ENCODE peak calls at places on chromosomes 2 and 18, in seven cellular contexts. X is ovary, A is stomach, I is HepG2, V is upper lobe of left lung, K is A549, O is tibial nerve. Z is an unnamed sample.

GRCh38 chr2:182240862-182241371 is 185.9 kb downstream of the PDE1A start:
- DNase-seq in X (no peak), A (peak), I (peak), V (peak), K (peak), O (no peak), Z (peak)

GRCh38 chr2:188042412-188042811 is 249.3 kb upstream of the GULP1 start:
- DNase-seq in X (no peak), A (no peak), I (no peak), V (no peak), K (peak), O (no peak), Z (no peak)

GRCh38 chr2:218367415-218368149 is 10.9 kb downstream of the CATIP start:
- DNase-seq in X (peak), A (peak), I (no peak), V (peak), K (peak), O (peak), Z (peak)

GRCh38 chr2:241853651-241854341 is 4.9 kb downstream of the PDCD1 start:
- DNase-seq in X (peak), A (no peak), I (no peak), V (no peak), K (no peak), O (no peak), Z (peak)

GRCh38 chr2:238155761-238156694 is 2.7 kb upstream of the ERFE start:
- DNase-seq in X (no peak), A (no peak), I (no peak), V (no peak), K (no peak), O (no peak), Z (no peak)

GRCh38 chr18:69002233-69002632 is 204.4 kb downstream of the CCDC102B start:
- DNase-seq in X (no peak), A (no peak), I (peak), V (no peak), K (no peak), O (no peak), Z (no peak)

GRCh38 chr2:200408428-200409311 is 101.2 kb downstream of the KCTD18 start:
- DNase-seq in X (no peak), A (peak), I (peak), V (no peak), K (peak), O (no peak), Z (no peak)

GRCh38 chr18:9765505-9765904 is 57.4 kb downstream of the RAB31 start:
- DNase-seq in X (no peak), A (no peak), I (peak), V (no peak), K (no peak), O (no peak), Z (no peak)

GRCh38 chr2:164896634-164897033 is 55.0 kb upstream of the COBLL1 start:
- DNase-seq in X (no peak), A (no peak), I (peak), V (no peak), K (peak), O (no peak), Z (no peak)

GRCh38 chr18:6785001-6785400 is 55.5 kb downstream of the ARHGAP28 start:
- DNase-seq in X (no peak), A (no peak), I (no peak), V (no peak), K (no peak), O (no peak), Z (no peak)

GRCh38 chr2:232580648-232580981 is 30.1 kb downstream of the EIF4E2 start:
- DNase-seq in X (no peak), A (no peak), I (no peak), V (no peak), K (no peak), O (no peak), Z (no peak)

GRCh38 chr18:59267511-59268126 is 5.6 kb downstream of the RAX start:
- DNase-seq in X (no peak), A (no peak), I (no peak), V (no peak), K (peak), O (no peak), Z (no peak)

GRCh38 chr2:109268916-109269315 is 139.9 kb downstream of the SH3RF3 start:
- DNase-seq in X (no peak), A (no peak), I (no peak), V (no peak), K (no peak), O (no peak), Z (peak)

GRCh38 chr2:208579678-208580077 is 173.1 kb downstream of the PTH2R start:
- DNase-seq in X (no peak), A (no peak), I (no peak), V (no peak), K (no peak), O (no peak), Z (no peak)

GRCh38 chr2:67309281-67309680 is 87.9 kb upstream of the ETAA1 start:
- DNase-seq in X (no peak), A (no peak), I (peak), V (peak), K (peak), O (no peak), Z (no peak)

GRCh38 chr2:10009811-10010781 is 33.3 kb upstream of the KLF11 start:
- DNase-seq in X (peak), A (peak), I (no peak), V (peak), K (no peak), O (no peak), Z (peak)

GRCh38 chr2:20562540-20563225 is 88.2 kb downstream of the HS1BP3 start:
- DNase-seq in X (no peak), A (no peak), I (peak), V (no peak), K (peak), O (no peak), Z (no peak)

GRCh38 chr2:28615691-28616090 is 119.8 kb downstream of the PLB1 start:
- DNase-seq in X (no peak), A (no peak), I (no peak), V (no peak), K (no peak), O (no peak), Z (no peak)

GRCh38 chr2:226317970-226318369 is 481.6 kb downstream of the IRS1 start:
- DNase-seq in X (no peak), A (no peak), I (no peak), V (no peak), K (no peak), O (no peak), Z (no peak)

GRCh38 chr2:43005975-43006833 is 213.8 kb upstream of the HAAO start:
- DNase-seq in X (no peak), A (no peak), I (no peak), V (no peak), K (no peak), O (no peak), Z (no peak)

GRCh38 chr2:79235135-79235534 is 75.6 kb upstream of the REG3A start:
- DNase-seq in X (no peak), A (no peak), I (peak), V (no peak), K (no peak), O (no peak), Z (no peak)

GRCh38 chr2:67656875-67657274 is 259.7 kb downstream of the ETAA1 start:
- DNase-seq in X (no peak), A (no peak), I (no peak), V (no peak), K (no peak), O (no peak), Z (no peak)

DNA sequence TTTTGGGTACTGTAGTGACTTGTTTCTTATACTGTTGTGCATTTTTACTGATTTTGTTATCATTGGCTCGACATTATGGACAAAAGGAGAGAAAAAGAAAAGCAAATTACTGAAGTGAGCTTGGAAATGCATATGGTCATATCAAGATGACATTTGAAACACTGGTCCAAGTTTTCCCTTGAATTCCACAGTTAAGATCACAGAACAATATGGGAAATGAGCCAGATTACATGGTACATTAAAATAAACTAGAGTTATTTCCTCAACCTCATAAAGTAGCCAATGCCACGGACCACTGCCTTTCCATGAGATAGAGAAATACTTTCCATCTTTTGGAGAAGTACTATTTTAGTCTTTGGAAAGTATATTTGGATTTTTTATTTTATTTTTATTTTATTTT is 62.0 kb upstream of the SGPP2 start:
- DNase-seq in X (no peak), A (no peak), I (no peak), V (no peak), K (no peak), O (no peak), Z (no peak)
- TF ChIP-seq EP300 in X (no peak), A (no peak), I (no peak), V (no peak), K (no peak), O (no peak), Z (no peak)

GRCh38 chr2:65558748-65559147 is 126.3 kb upstream of the SPRED2 start:
- DNase-seq in X (no peak), A (no peak), I (no peak), V (no peak), K (no peak), O (no peak), Z (no peak)

GRCh38 chr2:65554765-65555561 is 122.6 kb upstream of the SPRED2 start:
- DNase-seq in X (no peak), A (no peak), I (no peak), V (peak), K (no peak), O (no peak), Z (no peak)

GRCh38 chr2:65562890-65563289 is 130.5 kb upstream of the SPRED2 start:
- DNase-seq in X (no peak), A (no peak), I (no peak), V (no peak), K (no peak), O (no peak), Z (no peak)

GRCh38 chr2:65553504-65554074 is 121.2 kb upstream of the SPRED2 start:
- DNase-seq in X (no peak), A (peak), I (no peak), V (no peak), K (no peak), O (no peak), Z (no peak)

DNA sequence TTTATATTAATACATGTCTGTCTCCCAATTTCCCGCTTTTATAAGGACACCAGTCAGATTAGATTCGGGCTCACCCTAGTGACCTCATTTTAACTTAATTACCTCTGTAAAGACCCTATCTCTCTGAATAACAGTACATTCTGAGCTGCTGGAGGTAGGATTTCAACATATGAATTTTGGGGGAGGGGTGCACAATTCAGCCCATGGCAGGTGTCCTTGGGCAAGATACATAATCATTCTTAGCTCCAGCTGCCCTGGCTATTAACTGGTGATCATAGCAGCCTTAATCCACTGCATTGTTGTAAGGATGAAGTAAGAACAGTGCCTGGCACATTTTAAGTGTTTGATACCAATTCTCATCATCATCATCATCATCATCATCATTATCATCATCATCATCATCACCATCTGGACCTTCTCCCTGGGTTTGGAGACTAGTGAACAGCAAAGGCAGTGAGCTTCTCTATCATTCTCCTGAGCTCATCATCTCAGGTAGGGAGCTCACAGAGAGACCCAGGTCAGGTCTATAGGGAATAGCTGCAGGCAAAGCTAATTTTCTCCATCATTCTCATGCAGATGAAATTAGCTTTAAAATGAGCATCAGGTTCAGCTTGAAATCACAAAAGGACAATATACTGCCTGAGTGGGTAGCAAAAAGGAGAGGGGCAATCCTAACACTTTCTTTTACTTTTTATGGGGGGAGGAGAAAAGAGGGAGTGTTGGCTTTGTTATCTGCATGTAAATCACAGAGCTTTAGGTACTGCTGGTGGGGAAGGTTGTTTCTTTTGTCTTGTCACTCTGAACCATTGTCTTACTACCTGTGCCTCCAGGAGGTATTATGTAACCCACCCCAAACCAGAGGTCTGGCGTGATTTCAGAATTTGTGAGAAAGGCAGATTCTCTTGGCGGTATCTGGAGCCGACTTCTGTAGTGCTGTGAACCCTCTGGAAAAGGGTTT is 125.5 kb upstream of the SPRED2 start:
- DNase-seq in X (no peak), A (no peak), I (no peak), V (no peak), K (no peak), O (no peak), Z (no peak)
- TF ChIP-seq EP300 in X (no peak), A (no peak), I (no peak), V (no peak), K (no peak), O (no peak), Z (no peak)

GRCh38 chr2:23595601-23596251 is 210.7 kb downstream of the KLHL29 start:
- DNase-seq in X (no peak), A (no peak), I (peak), V (no peak), K (no peak), O (no peak), Z (peak)
- TF ChIP-seq EP300 in X (no peak), A (no peak), I (no peak), V (no peak), K (no peak), O (no peak), Z (no peak)

DNA sequence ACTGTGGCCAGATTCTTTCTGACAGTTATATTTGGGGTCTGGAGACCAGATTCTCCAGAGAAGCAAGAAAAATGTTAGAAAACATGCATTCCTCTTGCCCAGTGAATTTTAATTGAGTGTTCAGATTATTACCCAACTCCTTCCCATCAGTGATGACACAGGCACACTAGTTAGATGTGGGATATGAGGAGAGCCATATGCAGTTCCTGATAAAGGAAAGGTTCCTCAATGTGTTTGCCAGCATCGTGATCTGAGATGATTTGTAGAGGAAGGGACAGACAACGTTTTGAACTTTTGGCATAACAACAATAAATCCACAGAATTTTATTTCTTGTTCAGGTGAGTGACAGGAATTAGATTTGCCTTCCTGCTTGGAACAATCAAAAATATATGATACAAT is 308.6 kb downstream of the PIEZO2 start:
- DNase-seq in X (no peak), A (no peak), I (no peak), V (no peak), K (no peak), O (no peak), Z (no peak)
- TF ChIP-seq EP300 in X (no peak), A (no peak), I (no peak), V (no peak), K (no peak), O (no peak), Z (no peak)

DNA sequence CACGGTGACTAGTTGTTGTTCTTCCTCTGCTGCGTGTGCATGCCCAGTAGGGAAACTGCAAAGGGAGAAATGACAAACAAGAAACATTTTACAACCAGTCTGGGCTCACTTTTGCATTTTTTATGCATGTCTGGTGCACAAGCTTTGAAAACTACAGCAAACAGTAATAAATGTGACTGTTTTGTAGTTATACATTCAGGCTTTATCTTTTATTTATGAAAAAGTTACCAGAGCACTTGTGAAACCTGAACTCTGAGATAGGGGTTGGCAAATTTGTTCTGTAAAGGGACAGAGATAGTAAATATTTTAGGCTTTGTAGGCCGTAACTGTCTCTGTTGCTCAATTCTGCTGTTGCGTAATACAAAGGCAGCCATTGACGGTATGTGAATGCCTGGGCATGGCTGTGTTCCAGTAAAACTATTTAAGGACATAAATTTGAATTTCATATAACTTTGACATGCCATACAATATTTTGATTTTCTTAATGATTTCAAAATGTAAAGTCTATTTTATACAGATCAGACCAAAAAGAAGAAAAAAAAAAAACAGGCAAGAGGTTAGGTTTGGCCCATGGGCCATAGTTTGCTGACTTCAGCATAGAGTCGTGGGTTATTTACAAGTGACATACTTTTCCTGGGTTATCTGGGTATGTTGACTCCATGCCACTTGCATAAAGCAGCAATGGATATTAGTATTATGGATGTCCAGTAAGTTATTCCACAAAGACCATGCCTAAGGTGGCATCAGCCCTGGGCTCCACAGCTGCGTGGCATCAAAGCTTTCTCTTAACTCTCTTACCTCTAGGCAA is 53.6 kb upstream of the EML6 start:
- DNase-seq in X (no peak), A (no peak), I (peak), V (peak), K (peak), O (no peak), Z (peak)
- TF ChIP-seq EP300 in X (peak), A (no peak), I (peak), V (peak), K (peak), O (peak), Z (no peak)

Z was measured in sigmoid colon.